ENCODE peak calls at places on chromosomes 7 and 10, in ten cellular contexts. Q is psoas muscle, M is transverse colon, Y is upper lobe of right lung, N is trophoblast cell, K is right cardiac atrium, O is PC-3, L is lower lobe of right lung, P is left ventricle myocardium inferior, D is Panc1. I is an unnamed sample. For H3K9me3, the result is how much of the 10 kb centered on the place peaks cover.

GRCh38 chr7:44912775-44913347 is 27.5 kb upstream of the PURB start:
- DNase-seq in Q (no peak), M (no peak), Y (no peak), N (no peak), K (no peak), O (no peak), L (no peak), P (no peak), D (no peak), I (no peak)

GRCh38 chr7:38327597-38327996 is 54.2 kb upstream of the TARP start:
- DNase-seq in Q (no peak), M (no peak), Y (no peak), N (no peak), K (no peak), O (no peak), L (no peak), P (no peak), D (no peak), I (no peak)

GRCh38 chr7:6422926-6423632 is 24.7 kb downstream of the DAGLB start:
- DNase-seq in Q (no peak), M (no peak), Y (peak), N (no peak), K (peak), O (no peak), L (peak), P (peak), D (no peak), I (no peak)

GRCh38 chr7:150941351-150941982 is 36.7 kb downstream of the KCNH2 start:
- DNase-seq in Q (no peak), M (no peak), Y (peak), N (no peak), K (no peak), O (no peak), L (peak), P (no peak), D (no peak), I (no peak)

GRCh38 chr10:25843551-25844170 is 90.4 kb upstream of the MYO3A start:
- DNase-seq in Q (no peak), M (no peak), Y (no peak), N (peak), K (no peak), O (no peak), L (no peak), P (no peak), D (no peak), I (no peak)

GRCh38 chr10:27448926-27449325 is 55.2 kb upstream of the RAB18 start:
- DNase-seq in Q (no peak), M (no peak), Y (no peak), N (peak), K (no peak), O (peak), L (no peak), P (no peak), D (no peak), I (no peak)

GRCh38 chr10:33697016-33697415 is 362.5 kb upstream of the NRP1 start:
- DNase-seq in Q (no peak), M (no peak), Y (no peak), N (no peak), K (no peak), O (peak), L (no peak), P (no peak), D (no peak), I (no peak)

GRCh38 chr7:7177044-7177517 is 5.3 kb upstream of the C1GALT1 start:
- DNase-seq in Q (no peak), M (no peak), Y (no peak), N (peak), K (no peak), O (peak), L (no peak), P (no peak), D (peak), I (no peak)

GRCh38 chr10:9253121-9253520 is 1198.6 kb downstream of the GATA3 start:
- DNase-seq in Q (no peak), M (no peak), Y (no peak), N (no peak), K (no peak), O (peak), L (no peak), P (no peak), D (no peak), I (no peak)

GRCh38 chr10:35640474-35640873 is 1.6 kb downstream of the FZD8 start:
- DNase-seq in Q (peak), M (peak), Y (peak), N (peak), K (peak), O (peak), L (peak), P (peak), D (no peak), I (peak)

GRCh38 chr7:94374231-94374630 is 20.5 kb upstream of the COL1A2 start:
- DNase-seq in Q (peak), M (peak), Y (peak), N (peak), K (peak), O (peak), L (peak), P (peak), D (no peak), I (peak)

GRCh38 chr10:36042135-36042534 is 400.0 kb upstream of the FZD8 start:
- DNase-seq in Q (no peak), M (no peak), Y (no peak), N (no peak), K (no peak), O (no peak), L (no peak), P (no peak), D (no peak), I (no peak)

GRCh38 chr10:71001470-71001869 is 113.1 kb upstream of the PCBD1 start:
- DNase-seq in Q (no peak), M (no peak), Y (no peak), N (no peak), K (no peak), O (peak), L (no peak), P (no peak), D (no peak), I (no peak)

GRCh38 chr7:45686441-45687184 is 112.4 kb downstream of the ADCY1 start:
- DNase-seq in Q (no peak), M (no peak), Y (peak), N (no peak), K (no peak), O (no peak), L (no peak), P (no peak), D (no peak), I (peak)

GRCh38 chr10:78944658-78945333 is 124.0 kb upstream of the ZMIZ1 start:
- DNase-seq in Q (peak), M (peak), Y (no peak), N (no peak), K (peak), O (peak), L (peak), P (peak), D (no peak), I (peak)

GRCh38 chr10:108434818-108435217 is 1270.3 kb upstream of the SORCS1 start:
- DNase-seq in Q (no peak), M (no peak), Y (no peak), N (no peak), K (no peak), O (peak), L (no peak), P (no peak), D (no peak), I (no peak)

GRCh38 chr10:24724381-24725228 is 918 bp upstream of the ARHGAP21 start:
- DNase-seq in Q (peak), M (peak), Y (peak), N (peak), K (peak), O (peak), L (peak), P (peak), D (peak), I (peak)

GRCh38 chr10:75165684-75166622 is 44.6 kb upstream of the VDAC2 start:
- DNase-seq in Q (no peak), M (no peak), Y (no peak), N (no peak), K (no peak), O (no peak), L (no peak), P (no peak), D (no peak), I (no peak)

GRCh38 chr10:35690534-35690933 is 48.4 kb upstream of the FZD8 start:
- DNase-seq in Q (no peak), M (no peak), Y (no peak), N (no peak), K (no peak), O (peak), L (no peak), P (no peak), D (no peak), I (no peak)

GRCh38 chr10:88553116-88553752 is 29.9 kb downstream of the RNLS start:
- DNase-seq in Q (peak), M (peak), Y (no peak), N (peak), K (no peak), O (no peak), L (no peak), P (no peak), D (peak), I (peak)

GRCh38 chr10:104641150-104642000 is at the start of gene SORCS3:
- DNase-seq in Q (no peak), M (no peak), Y (no peak), N (no peak), K (peak), O (no peak), L (no peak), P (no peak), D (no peak), I (no peak)

GRCh38 chr7:55187701-55188491 is 169.1 kb downstream of the EGFR start:
- DNase-seq in Q (no peak), M (peak), Y (no peak), N (no peak), K (no peak), O (no peak), L (no peak), P (peak), D (no peak), I (no peak)

DNA sequence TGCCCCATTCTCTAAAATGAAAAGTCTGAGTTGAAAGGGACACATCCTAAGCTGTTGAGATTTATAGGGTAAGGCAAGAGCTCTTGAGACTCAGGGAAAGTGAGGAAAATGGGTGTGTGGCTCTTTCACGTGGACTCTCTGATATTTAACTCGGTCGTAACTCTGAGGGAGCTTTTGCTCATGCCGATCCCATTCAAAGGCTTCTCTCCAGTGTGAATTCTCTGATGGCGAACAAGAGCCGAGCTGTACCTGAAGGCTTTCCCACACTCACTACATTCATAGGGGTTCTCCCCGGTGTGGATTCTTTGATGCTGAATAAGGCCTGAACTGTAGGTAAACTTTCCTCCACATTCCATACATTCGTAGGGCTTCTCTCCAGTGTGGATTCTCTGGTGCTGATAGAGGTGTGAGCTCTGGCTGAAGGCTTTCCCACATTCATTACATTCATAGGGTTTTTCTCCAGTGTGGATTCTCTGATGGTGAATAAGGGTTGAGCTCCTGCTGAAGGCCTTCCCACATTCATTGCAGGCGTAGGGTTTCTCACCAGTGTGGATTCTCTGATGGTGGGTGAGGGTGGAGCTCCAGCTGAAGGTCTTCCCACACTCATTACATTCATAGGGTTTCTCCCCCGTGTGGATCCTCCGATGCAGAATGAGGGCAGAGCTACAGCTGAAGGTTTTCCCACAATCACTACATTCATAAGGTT is 10.4 kb downstream of the ZNF3 start:
- DNase-seq in Q (no peak), M (no peak), Y (no peak), N (peak), K (no peak), O (no peak), L (no peak), P (no peak), D (no peak), I (no peak)
- H3K9me3 ChIP-seq in Q (under half), M (under half), Y (under half), N (under half), K (under half), O (under half), L (under half), P (under half), D (half or more), I (under half)

GRCh38 chr7:92058899-92059298 is 75.4 kb downstream of the CYP51A1 start:
- DNase-seq in Q (no peak), M (no peak), Y (no peak), N (no peak), K (no peak), O (no peak), L (no peak), P (no peak), D (no peak), I (no peak)

GRCh38 chr7:92056276-92056675 is 78.0 kb downstream of the CYP51A1 start:
- DNase-seq in Q (no peak), M (no peak), Y (no peak), N (no peak), K (no peak), O (no peak), L (no peak), P (no peak), D (no peak), I (no peak)

GRCh38 chr7:92057375-92057774 is 76.9 kb downstream of the CYP51A1 start:
- DNase-seq in Q (no peak), M (peak), Y (no peak), N (peak), K (no peak), O (peak), L (no peak), P (no peak), D (no peak), I (no peak)

GRCh38 chr7:92061154-92061553 is 73.1 kb downstream of the CYP51A1 start:
- DNase-seq in Q (no peak), M (peak), Y (no peak), N (no peak), K (no peak), O (no peak), L (no peak), P (no peak), D (no peak), I (no peak)

GRCh38 chr7:92058040-92058439 is 76.2 kb downstream of the CYP51A1 start:
- DNase-seq in Q (no peak), M (no peak), Y (no peak), N (no peak), K (no peak), O (no peak), L (no peak), P (no peak), D (no peak), I (no peak)
- H3K4me3 ChIP-seq in Q (peak), M (no peak), Y (no peak), N (no peak), K (no peak), O (no peak), L (no peak), P (peak), D (no peak), I (no peak)

GRCh38 chr10:28849309-28849708 is 172.0 kb downstream of the BAMBI start:
- DNase-seq in Q (no peak), M (no peak), Y (no peak), N (peak), K (no peak), O (peak), L (no peak), P (no peak), D (no peak), I (no peak)
- H3K9me3 ChIP-seq in Q (under half), M (under half), Y (under half), N (under half), K (under half), O (under half), L (under half), P (under half), D (under half), I (under half)

GRCh38 chr7:19119901-19120486 is 2.6 kb upstream of the TWIST1 start:
- DNase-seq in Q (no peak), M (no peak), Y (no peak), N (no peak), K (no peak), O (no peak), L (no peak), P (no peak), D (no peak), I (no peak)
- H3K4me3 ChIP-seq in Q (no peak), M (no peak), Y (no peak), N (no peak), K (no peak), O (no peak), L (no peak), P (no peak), D (no peak), I (no peak)

DNA sequence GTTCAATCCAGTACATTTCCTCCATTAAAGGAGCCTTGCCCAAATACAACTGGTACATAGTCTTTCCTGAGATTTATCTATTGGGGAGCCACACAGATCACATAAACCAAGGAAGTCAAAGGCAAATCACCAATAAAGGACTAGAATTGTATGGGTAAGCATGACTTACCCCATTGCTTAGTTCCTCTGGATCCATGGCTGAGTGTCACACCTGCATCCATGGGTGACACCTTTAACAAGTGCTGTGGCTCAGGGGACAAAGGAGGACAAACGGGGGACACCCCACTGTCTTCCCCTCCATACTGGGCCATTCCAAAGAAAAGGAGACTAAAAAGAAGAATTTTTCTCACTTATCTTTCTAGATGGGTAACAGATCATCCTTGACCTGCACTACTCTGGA is 30.4 kb downstream of the ZNF92 start:
- DNase-seq in Q (no peak), M (no peak), Y (no peak), N (no peak), K (no peak), O (no peak), L (no peak), P (no peak), D (no peak), I (no peak)
- H3K9me3 ChIP-seq in Q (under half), M (half or more), Y (under half), N (under half), K (under half), O (under half), L (half or more), P (half or more), D (under half), I (under half)